ENCODE peak calls at places on chromosomes 16 and 17, in five cellular contexts. One of them, this sample, is unnamed.

GRCh38 chr17:48328457-48328856 is 101.6 kb downstream of the SKAP1 start:
- DNase-seq in adrenal gland: no peak
- DNase-seq in CD8-positive, alpha-beta T cell: no peak
- DNase-seq in brain microvascular endothelial cell: no peak
- DNase-seq in A549: peak; percentile 23
- DNase-seq in this sample: no peak

GRCh38 chr16:10957771-10958486 is 13.6 kb downstream of the CLEC16A start:
- DNase-seq in adrenal gland: no peak
- DNase-seq in CD8-positive, alpha-beta T cell: no peak
- DNase-seq in brain microvascular endothelial cell: no peak
- DNase-seq in A549: no peak
- DNase-seq in this sample: no peak

GRCh38 chr16:8569650-8570338 is 20.5 kb downstream of the TMEM114 start:
- DNase-seq in adrenal gland: no peak
- DNase-seq in CD8-positive, alpha-beta T cell: no peak
- DNase-seq in brain microvascular endothelial cell: no peak
- DNase-seq in A549: no peak
- DNase-seq in this sample: no peak

GRCh38 chr17:38451840-38452529 is 23.7 kb downstream of the ARHGAP23 start:
- DNase-seq in adrenal gland: no peak
- DNase-seq in CD8-positive, alpha-beta T cell: no peak
- DNase-seq in brain microvascular endothelial cell: peak; percentile 77
- DNase-seq in A549: no peak
- DNase-seq in this sample: no peak

GRCh38 chr16:56862776-56863175 is 2.2 kb upstream of the SLC12A3 start:
- DNase-seq in adrenal gland: no peak
- DNase-seq in CD8-positive, alpha-beta T cell: no peak
- DNase-seq in brain microvascular endothelial cell: no peak
- DNase-seq in A549: no peak
- DNase-seq in this sample: no peak

GRCh38 chr17:45315583-45316270 is 1.1 kb downstream of the MAP3K14 start:
- DNase-seq in adrenal gland: no peak
- DNase-seq in CD8-positive, alpha-beta T cell: no peak
- DNase-seq in brain microvascular endothelial cell: no peak
- DNase-seq in A549: no peak
- DNase-seq in this sample: no peak

GRCh38 chr17:72887917-72888316 is 204.6 kb downstream of the SLC39A11 start:
- DNase-seq in adrenal gland: no peak
- DNase-seq in CD8-positive, alpha-beta T cell: no peak
- DNase-seq in brain microvascular endothelial cell: no peak
- DNase-seq in A549: no peak
- DNase-seq in this sample: no peak

GRCh38 chr17:48520631-48521045 is 10.2 kb downstream of the HOXB1 start:
- DNase-seq in adrenal gland: no peak
- DNase-seq in CD8-positive, alpha-beta T cell: no peak
- DNase-seq in brain microvascular endothelial cell: no peak
- DNase-seq in A549: peak; percentile 84
- DNase-seq in this sample: no peak

GRCh38 chr17:40553694-40554534 is 11.4 kb downstream of the CCR7 start:
- DNase-seq in adrenal gland: peak; percentile 40
- DNase-seq in CD8-positive, alpha-beta T cell: no peak
- DNase-seq in brain microvascular endothelial cell: no peak
- DNase-seq in A549: no peak
- DNase-seq in this sample: peak; percentile 80

GRCh38 chr16:27468941-27469531 is 67.1 kb downstream of the IL21R start:
- DNase-seq in adrenal gland: no peak
- DNase-seq in CD8-positive, alpha-beta T cell: no peak
- DNase-seq in brain microvascular endothelial cell: no peak
- DNase-seq in A549: no peak
- DNase-seq in this sample: no peak

GRCh38 chr16:7366041-7366440 is 33.4 kb downstream of the RBFOX1 start:
- DNase-seq in adrenal gland: no peak
- DNase-seq in CD8-positive, alpha-beta T cell: no peak
- DNase-seq in brain microvascular endothelial cell: no peak
- DNase-seq in A549: no peak
- DNase-seq in this sample: no peak

GRCh38 chr16:842631-843560 is 42.4 kb upstream of the GNG13 start:
- DNase-seq in adrenal gland: no peak
- DNase-seq in CD8-positive, alpha-beta T cell: no peak
- DNase-seq in brain microvascular endothelial cell: no peak
- DNase-seq in A549: no peak
- DNase-seq in this sample: no peak

GRCh38 chr17:68197997-68198930 is 49.6 kb upstream of the AMZ2 start:
- DNase-seq in adrenal gland: no peak
- DNase-seq in CD8-positive, alpha-beta T cell: no peak
- DNase-seq in brain microvascular endothelial cell: no peak
- DNase-seq in A549: no peak
- DNase-seq in this sample: no peak

GRCh38 chr16:89686520-89687091 is at the start of gene CDK10:
- DNase-seq in adrenal gland: peak; percentile 93
- DNase-seq in CD8-positive, alpha-beta T cell: peak; percentile 79
- DNase-seq in brain microvascular endothelial cell: peak; percentile 83
- DNase-seq in A549: peak; percentile 89
- DNase-seq in this sample: peak; percentile 97

GRCh38 chr17:49859991-49860953 is 12.4 kb upstream of the TAC4 start:
- DNase-seq in adrenal gland: peak; percentile 47
- DNase-seq in CD8-positive, alpha-beta T cell: no peak
- DNase-seq in brain microvascular endothelial cell: no peak
- DNase-seq in A549: peak; percentile 31
- DNase-seq in this sample: no peak

GRCh38 chr17:15233022-15233805 is 31.9 kb downstream of the PMP22 start:
- DNase-seq in adrenal gland: no peak
- DNase-seq in CD8-positive, alpha-beta T cell: no peak
- DNase-seq in brain microvascular endothelial cell: peak; percentile 39
- DNase-seq in A549: peak; percentile 57
- DNase-seq in this sample: no peak
- H3K27ac ChIP-seq in adrenal gland: no peak overlapping the region
- H3K27ac ChIP-seq in CD8-positive, alpha-beta T cell: no peak overlapping the region
- H3K27ac ChIP-seq in brain microvascular endothelial cell: no peak overlapping the region
- H3K27ac ChIP-seq in A549: no peak overlapping the region
- H3K27ac ChIP-seq in this sample: peak overlapping the region; percentile 93

GRCh38 chr16:31455601-31456314 is 3.5 kb upstream of the ARMC5 start:
- DNase-seq in adrenal gland: no peak
- DNase-seq in CD8-positive, alpha-beta T cell: no peak
- DNase-seq in brain microvascular endothelial cell: no peak
- DNase-seq in A549: peak; percentile 43
- DNase-seq in this sample: no peak
- TF ChIP-seq CTCF in adrenal gland: no peak
- TF ChIP-seq CTCF in CD8-positive, alpha-beta T cell: peak; percentile 17
- TF ChIP-seq CTCF in brain microvascular endothelial cell: peak; percentile 64
- TF ChIP-seq CTCF in A549: peak; percentile 25
- TF ChIP-seq CTCF in this sample: peak; percentile 22

DNA sequence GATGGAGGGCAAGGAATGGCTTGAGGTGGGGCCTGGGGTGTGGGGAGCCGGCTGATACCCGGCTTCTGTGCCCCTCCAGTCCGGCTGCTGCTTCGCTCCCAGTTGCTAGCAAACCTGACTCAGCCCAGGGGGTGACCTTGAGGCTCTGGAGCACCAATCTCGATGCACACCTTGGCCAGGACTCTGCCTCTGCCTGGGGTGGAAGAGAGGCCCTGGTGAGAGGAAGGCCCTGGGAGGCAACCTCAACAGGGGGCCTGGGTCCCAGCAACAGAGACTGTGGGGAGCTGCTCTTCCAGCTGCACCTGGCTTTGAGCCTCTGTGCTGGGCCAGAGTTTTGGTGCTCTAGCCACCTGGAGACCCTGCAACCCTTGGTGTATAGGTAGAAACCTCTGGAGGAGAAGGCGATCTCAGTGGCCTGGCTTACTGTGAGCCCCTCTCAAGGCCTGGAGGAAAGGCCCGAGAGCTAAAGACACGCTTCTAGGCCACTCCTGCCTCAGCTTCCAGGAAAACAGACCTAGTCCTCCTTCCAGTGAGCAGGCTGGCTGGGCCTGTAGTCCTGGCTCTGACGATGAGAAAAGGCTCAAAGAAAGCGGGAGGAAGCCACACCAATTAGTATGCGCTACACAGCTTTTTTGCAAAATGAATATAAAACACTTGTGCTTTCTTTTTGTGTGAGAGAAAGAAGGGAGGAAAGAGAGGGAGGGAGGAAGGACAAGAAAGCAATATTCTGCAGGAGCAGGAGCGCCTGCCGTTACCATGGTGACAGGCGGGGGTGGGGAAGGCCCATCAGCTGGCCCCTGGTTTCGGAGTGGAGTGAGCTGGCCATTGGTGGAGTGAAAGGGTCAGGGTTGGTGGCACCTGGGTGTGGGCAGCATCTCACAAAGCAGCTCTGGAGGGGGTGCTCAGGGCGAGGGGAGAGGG is 51.0 kb downstream of the VAC14 start:
- DNase-seq in adrenal gland: no peak
- DNase-seq in CD8-positive, alpha-beta T cell: no peak
- DNase-seq in brain microvascular endothelial cell: no peak
- DNase-seq in A549: no peak
- DNase-seq in this sample: no peak
- H3K4me3 ChIP-seq in adrenal gland: no peak overlapping the region
- H3K4me3 ChIP-seq in CD8-positive, alpha-beta T cell: no peak overlapping the region
- H3K4me3 ChIP-seq in brain microvascular endothelial cell: no peak overlapping the region
- H3K4me3 ChIP-seq in A549: no peak overlapping the region
- H3K4me3 ChIP-seq in this sample: no peak overlapping the region

GRCh38 chr16:3646348-3646920 is 8.1 kb upstream of the DNASE1 start:
- DNase-seq in adrenal gland: no peak
- DNase-seq in CD8-positive, alpha-beta T cell: no peak
- DNase-seq in brain microvascular endothelial cell: no peak
- DNase-seq in A549: peak; percentile 62
- DNase-seq in this sample: no peak
- H3K27ac ChIP-seq in adrenal gland: no peak overlapping the region
- H3K27ac ChIP-seq in CD8-positive, alpha-beta T cell: no peak overlapping the region
- H3K27ac ChIP-seq in brain microvascular endothelial cell: no peak overlapping the region
- H3K27ac ChIP-seq in A549: peak overlapping the region; percentile 51
- H3K27ac ChIP-seq in this sample: no peak overlapping the region

This sample was measured in dorsolateral prefrontal cortex.